ENCODE peak calls at places on chromosomes 3 and 15, in nine cellular contexts. H is RWPE1, S is caudate nucleus, E is uterus, W is mesendoderm, Q is fibroblast of lung, X is heart left ventricle, M is SJSA1, F is iPS DF 6.9. Y is an unnamed sample.

GRCh38 chr3:10332481-10333358 is 11.8 kb upstream of the SEC13 start:
- DNase-seq in M (no peak), H (no peak), Q (no peak), S (no peak), X (peak), W (no peak), E (no peak), F (no peak), Y (no peak)

GRCh38 chr3:127067116-127067910 is 84.4 kb downstream of the PLXNA1 start:
- DNase-seq in X (no peak), H (no peak), S (no peak), E (no peak), M (no peak), Q (no peak), W (no peak), F (no peak), Y (no peak)

GRCh38 chr3:110932515-110933095 is 139.0 kb upstream of the NECTIN3 start:
- DNase-seq in E (no peak), F (no peak), S (no peak), M (no peak), W (peak), X (no peak), H (no peak), Q (peak), Y (no peak)

GRCh38 chr3:44914936-44915335 is 40.5 kb downstream of the TGM4 start:
- DNase-seq in E (no peak), S (no peak), M (no peak), X (no peak), H (peak), F (no peak), W (peak), Q (no peak), Y (no peak)

GRCh38 chr3:4986175-4986610 is 7.0 kb downstream of the BHLHE40 start:
- DNase-seq in X (no peak), S (no peak), M (peak), E (no peak), W (no peak), F (no peak), H (no peak), Q (no peak), Y (no peak)

GRCh38 chr3:133058243-133058642 is 20.1 kb downstream of the TMEM108 start:
- DNase-seq in M (no peak), Q (no peak), W (no peak), E (no peak), F (no peak), H (no peak), X (no peak), S (no peak), Y (no peak)

GRCh38 chr15:26102988-26103387 is 239.9 kb upstream of the ATP10A start:
- DNase-seq in H (peak), E (no peak), W (no peak), X (no peak), M (no peak), F (no peak), S (peak), Q (peak), Y (no peak)

GRCh38 chr3:126858887-126859286 is 124.0 kb upstream of the PLXNA1 start:
- DNase-seq in E (no peak), H (peak), F (no peak), X (no peak), S (peak), Q (peak), W (peak), M (peak), Y (no peak)

GRCh38 chr3:33490641-33491241 is 50.5 kb upstream of the UBP1 start:
- DNase-seq in S (no peak), X (no peak), Q (no peak), H (no peak), M (no peak), F (no peak), W (no peak), E (no peak), Y (no peak)

GRCh38 chr3:181210275-181210674 is 220.7 kb upstream of the DNAJC19 start:
- DNase-seq in H (peak), W (peak), Q (peak), F (no peak), E (no peak), S (no peak), X (no peak), M (no peak), Y (no peak)

GRCh38 chr3:56347219-56347871 is 120.9 kb downstream of the ERC2 start:
- DNase-seq in F (peak), Q (no peak), W (peak), X (no peak), M (no peak), E (no peak), H (no peak), S (peak), Y (peak)

GRCh38 chr3:175748087-175748732 is 889.1 kb downstream of the NAALADL2 start:
- DNase-seq in E (no peak), F (no peak), M (no peak), Q (peak), S (no peak), X (no peak), W (no peak), H (peak), Y (no peak)

GRCh38 chr3:197606468-197606867 is 50.7 kb upstream of the BDH1 start:
- DNase-seq in Q (no peak), X (no peak), H (no peak), W (no peak), E (no peak), S (no peak), F (no peak), M (no peak), Y (no peak)

GRCh38 chr3:40120816-40121215 is 188.7 kb upstream of the EIF1B start:
- DNase-seq in W (no peak), H (peak), S (no peak), X (no peak), F (no peak), M (no peak), E (no peak), Q (peak), Y (no peak)

GRCh38 chr15:100318880-100319279 is 22.9 kb downstream of the ADAMTS17 start:
- DNase-seq in F (no peak), X (no peak), M (no peak), S (no peak), E (no peak), Q (no peak), H (peak), W (no peak), Y (no peak)

GRCh38 chr3:164302622-164303021 is 775.7 kb downstream of the SI start:
- DNase-seq in X (no peak), S (no peak), M (no peak), E (no peak), H (no peak), Q (no peak), W (no peak), F (no peak), Y (no peak)

GRCh38 chr3:112260563-112260962 is 33.5 kb downstream of the SLC9C1 start:
- DNase-seq in Q (no peak), H (no peak), F (no peak), S (no peak), W (no peak), M (no peak), X (no peak), E (no peak), Y (no peak)

GRCh38 chr3:137970914-137971831 is 38.8 kb upstream of the CLDN18 start:
- DNase-seq in Q (peak), H (peak), W (peak), S (peak), X (peak), M (peak), E (peak), F (peak), Y (peak)

GRCh38 chr15:46848704-46849103 is 868.6 kb upstream of the SEMA6D start:
- DNase-seq in F (no peak), S (no peak), W (no peak), E (no peak), Q (peak), H (peak), X (no peak), M (no peak), Y (no peak)

GRCh38 chr3:122004123-122004522 is 17.9 kb downstream of the ILDR1 start:
- DNase-seq in M (no peak), E (no peak), F (no peak), S (no peak), W (no peak), X (no peak), Q (no peak), H (no peak), Y (no peak)

GRCh38 chr3:136008732-136009456 is 43.4 kb downstream of the PPP2R3A start:
- DNase-seq in M (no peak), F (no peak), E (no peak), X (no peak), W (peak), H (no peak), S (no peak), Q (peak), Y (no peak)

GRCh38 chr3:41176554-41176953 is 22.8 kb upstream of the CTNNB1 start:
- DNase-seq in H (no peak), M (no peak), F (no peak), X (no peak), Q (no peak), E (no peak), S (no peak), W (no peak), Y (no peak)

GRCh38 chr3:46668591-46668990 is 24.9 kb downstream of the ALS2CL start:
- DNase-seq in E (no peak), X (no peak), W (no peak), F (no peak), Q (no peak), H (no peak), S (no peak), M (no peak), Y (no peak)

GRCh38 chr3:107942244-107942643 is 148.6 kb downstream of the CD47 start:
- DNase-seq in S (no peak), F (no peak), W (no peak), X (no peak), Q (peak), E (no peak), M (no peak), H (peak), Y (no peak)

GRCh38 chr3:50978991-50979667 is 304.4 kb downstream of the DOCK3 start:
- DNase-seq in H (no peak), S (no peak), X (no peak), E (no peak), Q (no peak), M (no peak), F (peak), W (peak), Y (no peak)

GRCh38 chr3:16390581-16390980 is 122.9 kb downstream of the RFTN1 start:
- DNase-seq in S (no peak), E (no peak), F (no peak), M (no peak), X (no peak), H (no peak), Q (no peak), W (no peak), Y (no peak)
- H3K27ac ChIP-seq in S (no peak), E (peak), F (no peak), M (no peak), X (no peak), H (no peak), Q (no peak), W (no peak), Y (no peak)

GRCh38 chr3:139263798-139264197 is 80.0 kb upstream of the MRPS22 start:
- DNase-seq in E (no peak), X (no peak), Q (no peak), M (no peak), F (no peak), H (no peak), W (no peak), S (no peak), Y (no peak)

GRCh38 chr3:139265131-139266016 is 78.4 kb upstream of the MRPS22 start:
- DNase-seq in H (no peak), F (no peak), E (no peak), S (no peak), X (peak), M (no peak), Q (no peak), W (no peak), Y (no peak)

GRCh38 chr3:139264375-139264774 is 79.4 kb upstream of the MRPS22 start:
- DNase-seq in M (no peak), W (no peak), H (no peak), S (no peak), Q (no peak), F (no peak), X (no peak), E (no peak), Y (no peak)

GRCh38 chr3:139269984-139270383 is 73.8 kb upstream of the MRPS22 start:
- DNase-seq in M (no peak), W (no peak), E (no peak), F (no peak), H (no peak), S (no peak), Q (no peak), X (no peak), Y (no peak)

DNA sequence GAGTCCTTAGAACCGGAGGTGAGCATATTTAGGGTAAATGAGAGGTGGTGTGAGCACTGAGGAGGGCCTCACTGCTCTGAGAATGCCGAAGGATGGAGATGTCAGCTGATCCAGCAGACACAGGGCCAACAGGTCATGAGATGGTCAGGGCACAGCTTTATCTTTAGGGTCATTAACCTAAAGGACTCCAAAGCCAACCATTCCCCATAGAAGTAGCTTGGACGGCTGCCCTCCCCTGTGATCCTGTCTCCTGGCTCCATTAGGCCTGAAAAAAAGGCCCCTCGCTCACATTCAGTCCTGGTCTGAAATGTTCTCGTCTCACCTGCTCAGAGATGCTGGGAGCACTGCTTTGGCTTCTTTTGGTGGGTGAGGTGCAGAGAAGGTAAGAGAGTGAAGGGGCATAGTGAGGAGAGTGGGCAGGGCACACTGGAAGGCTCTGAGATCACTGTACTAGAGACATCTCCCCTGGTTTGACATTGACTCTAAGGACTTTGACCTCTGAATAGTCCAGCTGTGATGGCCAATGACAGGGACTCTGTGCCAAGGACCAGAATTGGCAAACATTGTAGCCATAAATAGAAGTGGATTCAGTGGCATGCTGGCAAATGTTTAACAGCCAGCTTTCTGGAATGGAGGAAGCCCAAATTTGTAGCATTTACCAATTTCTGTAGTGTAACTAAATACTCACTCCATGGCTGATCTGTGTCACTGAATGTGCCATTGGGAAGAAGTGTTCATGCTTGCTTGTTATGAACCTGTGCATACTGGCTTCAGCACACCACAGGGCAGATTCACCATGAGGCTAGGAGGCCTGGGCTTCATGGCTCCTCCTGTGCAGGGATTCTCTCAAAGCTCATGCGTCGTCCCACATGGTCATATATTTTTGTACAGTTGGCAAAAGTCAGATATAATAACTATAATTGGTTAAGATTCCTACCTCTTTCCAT is 76.2 kb upstream of the MRPS22 start:
- DNase-seq in X (no peak), E (no peak), W (no peak), H (no peak), Q (no peak), F (no peak), M (no peak), S (no peak), Y (no peak)
- H3K27ac ChIP-seq in X (peak), E (no peak), W (no peak), H (no peak), Q (no peak), F (no peak), M (no peak), S (no peak), Y (no peak)

GRCh38 chr3:196220587-196220986 is 4.3 kb downstream of the SLC51A start:
- DNase-seq in M (no peak), E (no peak), Q (no peak), X (peak), H (no peak), S (no peak), W (no peak), F (no peak), Y (no peak)
- H3K27ac ChIP-seq in M (no peak), E (no peak), Q (no peak), X (no peak), H (peak), S (no peak), W (no peak), F (no peak), Y (no peak)

GRCh38 chr3:141384575-141384974 is 16.3 kb downstream of the ZBTB38 start:
- DNase-seq in X (no peak), E (no peak), H (no peak), W (no peak), Q (no peak), S (no peak), M (no peak), F (no peak), Y (no peak)

GRCh38 chr3:141385386-141386079 is 17.2 kb downstream of the ZBTB38 start:
- DNase-seq in X (no peak), W (no peak), F (no peak), E (no peak), H (no peak), S (no peak), Q (no peak), M (no peak), Y (no peak)

GRCh38 chr3:141386611-141387110 is 18.4 kb downstream of the ZBTB38 start:
- DNase-seq in Q (no peak), F (no peak), W (no peak), H (no peak), M (no peak), E (no peak), X (no peak), S (peak), Y (no peak)

GRCh38 chr3:141387446-141388030 is 19.2 kb downstream of the ZBTB38 start:
- DNase-seq in E (no peak), M (no peak), H (no peak), X (no peak), Q (no peak), F (no peak), W (no peak), S (no peak), Y (no peak)

DNA sequence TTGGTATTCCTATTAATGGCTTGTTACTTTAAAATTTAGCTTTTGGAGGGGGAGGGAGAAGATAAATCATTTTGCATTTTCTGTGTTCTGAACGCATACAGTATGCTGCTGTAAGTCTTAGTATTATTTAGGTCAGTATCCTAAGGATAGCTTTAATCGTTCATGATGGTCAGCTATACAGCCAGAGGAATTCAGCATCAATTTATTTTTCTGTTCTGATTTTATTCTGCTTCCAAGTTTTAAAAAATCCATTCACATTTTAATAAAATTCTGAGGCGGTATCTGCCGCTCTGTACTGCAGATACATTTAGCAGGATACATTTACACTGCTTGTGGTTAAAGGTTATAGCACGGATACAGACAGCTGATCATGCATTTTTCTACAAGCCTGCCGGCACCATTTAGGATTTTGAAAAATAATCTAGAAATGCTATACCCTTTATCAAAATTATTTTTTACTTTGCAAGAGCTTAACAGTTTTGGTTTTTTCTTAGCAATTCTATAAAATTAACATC is 17.8 kb downstream of the ZBTB38 start:
- DNase-seq in H (no peak), E (no peak), W (no peak), Q (no peak), S (no peak), X (no peak), F (no peak), M (no peak), Y (no peak)
- H3K27ac ChIP-seq in H (no peak), E (no peak), W (no peak), Q (peak), S (peak), X (no peak), F (no peak), M (no peak), Y (no peak)

DNA sequence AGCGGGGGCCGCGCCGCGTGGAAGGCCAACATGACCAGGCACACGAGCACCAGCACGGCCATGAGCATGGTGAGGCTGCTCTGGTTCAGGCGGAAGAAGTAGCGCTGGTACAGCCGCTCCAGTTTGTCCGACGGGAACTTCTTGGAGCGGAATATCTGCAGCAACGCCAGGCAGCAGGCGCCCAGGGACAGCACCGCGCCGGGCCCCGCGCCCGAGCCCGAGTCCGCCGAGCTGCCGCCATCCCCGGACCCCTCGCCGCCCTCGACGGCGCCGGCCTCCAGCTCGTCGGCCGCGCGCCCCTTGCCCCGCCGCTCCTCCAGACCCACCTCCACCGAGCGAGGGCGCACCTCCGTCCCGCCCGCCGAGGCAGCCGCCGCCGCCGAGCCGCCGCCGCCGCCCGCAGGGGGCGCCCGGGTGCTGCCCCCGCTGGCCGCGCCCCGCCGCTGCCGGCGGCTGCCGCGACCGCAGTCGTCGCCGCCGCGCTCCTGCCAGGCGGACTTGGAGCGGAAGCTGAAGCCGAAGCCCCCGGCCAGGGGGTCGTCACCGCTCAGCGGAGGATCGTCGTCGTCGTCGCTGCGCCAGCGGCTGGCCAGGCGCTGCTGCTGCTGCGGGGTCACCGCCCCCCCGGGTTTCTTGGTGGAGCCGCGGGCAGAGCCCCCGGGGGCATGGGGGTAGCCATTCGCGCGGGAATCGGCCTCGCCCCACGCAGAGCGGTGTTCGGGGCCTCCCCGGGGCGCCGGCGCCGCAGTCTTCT is 964 bp downstream of the ADCY5 start:
- DNase-seq in M (peak), F (no peak), Q (no peak), E (peak), X (peak), H (no peak), W (peak), S (no peak), Y (no peak)
- H3K27ac ChIP-seq in M (no peak), F (no peak), Q (no peak), E (peak), X (peak), H (no peak), W (no peak), S (peak), Y (no peak)

Y was measured in tibial nerve.